ENCODE peak calls at places on chromosomes 4 and X, in four cellular contexts. E is uterus, Q is DMS153, I is GM23338. K is an unnamed sample.

GRCh38 chr4:105128208-105128607 is 18.5 kb upstream of the TET2 start:
- DNase-seq in E (no peak), Q (no peak), I (no peak), K (no peak)

GRCh38 chr4:114561590-114561989 is 37.0 kb upstream of the UGT8 start:
- DNase-seq in E (no peak), Q (no peak), I (no peak), K (no peak)

GRCh38 chrX:40244980-40245379 is 147.2 kb upstream of the BCOR start:
- DNase-seq in E (no peak), Q (no peak), I (no peak), K (no peak)

GRCh38 chr4:38512840-38513239 is 151.2 kb upstream of the KLF3 start:
- DNase-seq in E (no peak), Q (no peak), I (peak; percentile 50), K (no peak)

GRCh38 chr4:95114521-95114920 is 356.8 kb downstream of the BMPR1B start:
- DNase-seq in E (no peak), Q (no peak), I (no peak), K (no peak)

GRCh38 chr4:15771419-15772058 is 6.6 kb upstream of the CD38 start:
- DNase-seq in E (no peak), Q (no peak), I (no peak), K (no peak)

GRCh38 chr4:156970501-156971167 is 965 bp downstream of the PDGFC start:
- DNase-seq in E (peak; percentile 62), Q (no peak), I (peak; percentile 72), K (peak; percentile 72)

GRCh38 chrX:24260827-24261550 is 52.9 kb downstream of the SUPT20HL2 start:
- DNase-seq in E (peak; percentile 48), Q (no peak), I (no peak), K (no peak)

GRCh38 chr4:102638621-102639020 is 122.1 kb downstream of the MANBA start:
- DNase-seq in E (no peak), Q (no peak), I (no peak), K (no peak)

GRCh38 chr4:153713840-153714239 is 29.8 kb downstream of the TLR2 start:
- DNase-seq in E (no peak), Q (no peak), I (no peak), K (no peak)

GRCh38 chrX:135513140-135513535 is 7.3 kb upstream of the INTS6L start:
- DNase-seq in E (no peak), Q (no peak), I (no peak), K (no peak)

GRCh38 chr4:163988921-163989320 is 494.4 kb downstream of the TMA16 start:
- DNase-seq in E (no peak), Q (no peak), I (peak; percentile 20), K (no peak)

GRCh38 chr4:184826315-184827266 is 823 bp upstream of the ACSL1 start:
- DNase-seq in E (peak; percentile 35), Q (peak; percentile 18), I (peak; percentile 41), K (no peak)

GRCh38 chr4:104693601-104694201 is 199.0 kb upstream of the CXXC4 start:
- DNase-seq in E (no peak), Q (no peak), I (peak; percentile 27), K (no peak)

GRCh38 chr4:146255874-146256273 is 41.5 kb downstream of the REELD1 start:
- DNase-seq in E (no peak), Q (no peak), I (no peak), K (no peak)

GRCh38 chrX:140501940-140502468 is 2.9 kb downstream of the SOX3 start:
- DNase-seq in E (no peak), Q (no peak), I (peak; percentile 53), K (no peak)

GRCh38 chr4:182809417-182810102 is 107.6 kb downstream of the DCTD start:
- DNase-seq in E (no peak), Q (no peak), I (peak; percentile 57), K (no peak)

GRCh38 chr4:151687021-151687640 is 73.7 kb downstream of the GATB start:
- DNase-seq in E (no peak), Q (no peak), I (peak; percentile 21), K (no peak)

GRCh38 chrX:8433296-8434094 is 31.1 kb upstream of the VCX3B start:
- DNase-seq in E (no peak), Q (no peak), I (no peak), K (no peak)

GRCh38 chrX:128975716-128976115 is 547.6 kb downstream of the SMARCA1 start:
- DNase-seq in E (no peak), Q (peak; percentile 52), I (peak; percentile 72), K (peak; percentile 45)

GRCh38 chr4:120139392-120139791 is 72.7 kb upstream of the MAD2L1 start:
- DNase-seq in E (no peak), Q (no peak), I (no peak), K (no peak)

GRCh38 chrX:153333821-153334653 is at the start of gene ZNF275:
- DNase-seq in E (peak; percentile 72), Q (peak; percentile 54), I (peak; percentile 70), K (peak; percentile 80)

GRCh38 chr4:26457412-26457811 is 32.9 kb downstream of the CCKAR start:
- DNase-seq in E (no peak), Q (no peak), I (no peak), K (no peak)

GRCh38 chrX:124211312-124211942 is 121.0 kb upstream of the TEX13D start:
- DNase-seq in E (no peak), Q (peak; percentile 59), I (peak; percentile 68), K (no peak)